ENCODE peak calls at places on chromosomes 7 and 10, in four cellular contexts. G, S, J and U are unnamed samples.

GRCh38 chr7:116426428-116427156 is 72.9 kb upstream of the CAV2 start:
- DNase-seq in G (no peak), S (peak), J (no peak), U (no peak)

GRCh38 chr7:74311305-74311744 is 22.1 kb downstream of the CLIP2 start:
- DNase-seq in G (no peak), S (no peak), J (no peak), U (no peak)

GRCh38 chr10:44921506-44921905 is 10.4 kb downstream of the TMEM72 start:
- DNase-seq in G (no peak), S (no peak), J (no peak), U (no peak)

GRCh38 chr10:43208147-43209063 is 58.5 kb downstream of the RASGEF1A start:
- DNase-seq in G (no peak), S (no peak), J (peak), U (no peak)

GRCh38 chr7:23018747-23019146 is 4.8 kb upstream of the HYCC1 start:
- DNase-seq in G (no peak), S (no peak), J (no peak), U (no peak)

GRCh38 chr7:84107259-84107658 is 87.3 kb downstream of the SEMA3A start:
- DNase-seq in G (no peak), S (no peak), J (no peak), U (no peak)

GRCh38 chr10:62396864-62397263 is 22.7 kb downstream of the ZNF365 start:
- DNase-seq in G (no peak), S (no peak), J (no peak), U (no peak)

GRCh38 chr7:88866265-88866863 is 70.8 kb upstream of the TEX47 start:
- DNase-seq in G (no peak), S (no peak), J (no peak), U (no peak)

GRCh38 chr10:113704637-113705343 is 25.1 kb downstream of the CASP7 start:
- DNase-seq in G (no peak), S (peak), J (no peak), U (no peak)

GRCh38 chr7:43260980-43261878 is 148.8 kb downstream of the HECW1 start:
- DNase-seq in G (peak), S (peak), J (peak), U (peak)

GRCh38 chr7:8295638-8296361 is 33.8 kb upstream of the ICA1 start:
- DNase-seq in G (peak), S (peak), J (no peak), U (peak)

GRCh38 chr7:105979405-105979804 is 16.3 kb downstream of the CDHR3 start:
- DNase-seq in G (no peak), S (no peak), J (no peak), U (no peak)

GRCh38 chr10:110969183-110969582 is 49.8 kb downstream of the SHOC2 start:
- DNase-seq in G (no peak), S (no peak), J (no peak), U (no peak)

GRCh38 chr7:127177156-127177555 is 75.6 kb downstream of the GRM8 start:
- DNase-seq in G (no peak), S (no peak), J (no peak), U (no peak)

GRCh38 chr7:139634087-139634486 is 110.6 kb downstream of the CLEC2L start:
- DNase-seq in G (no peak), S (no peak), J (no peak), U (no peak)

GRCh38 chr10:95474228-95475002 is 86.8 kb downstream of the SORBS1 start:
- DNase-seq in G (no peak), S (peak), J (no peak), U (no peak)

GRCh38 chr7:112012266-112012665 is 193.9 kb downstream of the DOCK4 start:
- DNase-seq in G (no peak), S (no peak), J (no peak), U (no peak)

GRCh38 chr10:6067457-6067856 is 5.3 kb upstream of the IL2RA start:
- DNase-seq in G (no peak), S (no peak), J (no peak), U (no peak)

GRCh38 chr10:6068006-6068405 is 5.8 kb upstream of the IL2RA start:
- DNase-seq in G (no peak), S (no peak), J (no peak), U (no peak)

GRCh38 chr10:6069101-6069931 is 7.1 kb upstream of the IL2RA start:
- DNase-seq in G (no peak), S (no peak), J (no peak), U (no peak)

GRCh38 chr10:6070647-6071046 is 8.5 kb upstream of the IL2RA start:
- DNase-seq in G (no peak), S (peak), J (no peak), U (no peak)

DNA sequence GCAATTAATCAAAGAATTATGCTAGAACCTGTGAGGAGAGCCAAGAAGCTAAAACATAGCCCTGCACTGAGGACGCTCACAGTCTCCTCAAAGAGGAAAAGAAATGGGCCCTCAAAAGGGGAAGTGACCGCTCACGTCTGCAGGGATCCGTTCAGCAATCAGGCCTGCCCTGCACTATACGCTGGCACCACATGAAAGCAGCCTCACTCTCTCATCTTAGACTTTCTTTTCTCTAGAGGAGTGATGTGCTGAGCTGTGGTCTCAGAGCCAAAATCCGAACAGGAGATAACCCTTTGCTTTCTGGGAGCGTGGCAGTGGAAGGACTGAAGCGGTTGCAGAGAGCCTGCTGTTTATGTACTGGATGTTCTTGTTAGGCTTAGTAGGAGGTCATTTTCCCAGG is 6.3 kb upstream of the IL2RA start:
- DNase-seq in G (no peak), S (no peak), J (no peak), U (peak)
- H3K4me3 ChIP-seq in G (no peak), S (no peak), J (no peak), U (no peak)

DNA sequence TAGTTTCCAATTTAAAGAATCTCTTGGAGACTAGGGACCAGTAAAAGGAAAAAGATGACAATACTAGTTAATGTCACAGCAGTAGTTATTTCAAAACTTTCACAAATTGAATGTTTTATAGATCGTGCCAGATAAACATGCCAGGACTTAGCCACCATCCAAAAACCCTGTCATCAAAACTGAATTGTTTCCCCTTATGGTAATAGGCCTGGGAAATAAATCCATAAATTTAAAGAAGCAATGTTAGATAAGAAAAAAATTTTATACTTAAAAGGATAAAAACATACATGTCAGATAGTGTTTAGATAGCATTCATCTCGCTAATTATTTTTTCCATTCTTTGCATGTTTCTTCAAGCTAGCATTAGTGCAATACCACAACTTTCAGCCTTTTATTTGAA is 71.2 kb downstream of the SUGCT start:
- DNase-seq in G (no peak), S (no peak), J (no peak), U (no peak)
- H3K4me3 ChIP-seq in G (no peak), S (no peak), J (no peak), U (no peak)

DNA sequence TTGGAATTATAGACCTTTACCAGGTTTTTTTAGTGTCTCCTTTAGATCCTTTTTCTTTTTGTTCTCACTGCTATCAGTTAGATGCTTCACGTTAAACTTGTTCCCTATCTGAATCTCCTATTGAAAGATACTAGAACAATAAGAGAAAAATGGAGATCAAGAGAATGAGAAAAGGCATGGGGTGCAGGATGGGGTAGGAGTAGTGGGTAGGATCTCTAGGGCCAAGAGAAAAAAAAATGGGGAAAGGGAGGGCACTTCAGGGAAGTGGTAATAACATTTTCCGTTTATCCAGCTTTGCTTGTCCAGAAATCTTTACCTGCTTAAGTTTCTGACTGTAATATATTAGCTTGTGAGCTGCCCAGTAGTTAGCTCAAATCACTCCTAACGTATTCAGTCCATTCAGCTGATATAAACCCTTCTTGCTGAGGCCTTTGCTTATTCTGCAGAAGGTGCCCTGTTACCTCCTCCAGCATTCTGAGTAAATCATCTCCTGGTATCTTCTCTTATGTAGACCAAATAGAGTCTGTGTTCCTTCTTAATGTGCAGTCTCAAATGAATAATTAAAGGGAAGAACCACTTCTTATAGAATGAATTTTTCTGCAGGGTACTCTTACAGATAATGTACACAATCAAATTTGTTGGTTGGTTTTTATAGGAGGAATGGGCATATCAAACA is 69.7 kb downstream of the ZNRF2 start:
- DNase-seq in G (no peak), S (no peak), J (no peak), U (no peak)
- H3K4me3 ChIP-seq in G (no peak), S (no peak), J (no peak), U (no peak)

DNA sequence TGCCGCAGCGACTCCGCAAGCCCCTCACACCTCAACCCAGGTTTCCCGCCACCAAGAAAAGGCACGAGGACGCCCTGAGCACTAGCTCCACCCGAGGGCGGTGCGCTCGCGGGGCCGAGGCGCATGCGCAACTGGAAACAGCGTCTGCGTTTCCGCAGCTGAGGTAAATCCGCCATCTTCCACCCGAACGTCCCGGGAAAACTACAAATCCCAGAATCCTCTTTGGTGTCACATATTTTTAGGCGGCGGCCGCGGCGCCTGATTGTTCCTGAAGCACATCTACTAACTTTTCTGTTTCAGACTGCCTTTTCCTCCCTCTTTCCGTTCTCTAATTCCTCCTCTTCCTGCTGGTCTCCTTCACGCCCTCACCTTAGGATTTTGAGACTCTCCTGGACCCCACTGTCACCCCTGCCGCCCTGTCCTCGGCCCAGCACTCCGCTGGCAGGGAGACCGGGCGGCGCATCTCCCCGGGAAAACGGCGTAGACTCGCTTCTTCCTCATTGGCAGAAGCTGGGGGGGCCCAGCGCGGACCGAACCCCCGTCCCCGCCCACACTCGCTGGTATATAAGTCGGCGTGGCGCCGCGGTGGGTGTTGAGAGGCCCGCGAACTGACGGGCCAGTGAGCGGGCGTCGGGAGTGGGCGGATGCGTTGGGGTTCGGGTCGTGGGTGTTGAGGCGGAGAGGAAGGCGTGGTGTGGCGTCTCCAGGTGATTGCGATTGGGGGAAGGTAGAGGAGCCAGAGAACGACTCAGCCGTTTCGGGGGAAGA is at the start of gene ZCWPW1:
- DNase-seq in G (peak), S (peak), J (peak), U (peak)
- H3K4me3 ChIP-seq in G (peak), S (peak), J (peak), U (peak)

GRCh38 chr10:57472823-57473619 is 794.7 kb downstream of the IPMK start:
- DNase-seq in G (no peak), S (no peak), J (no peak), U (no peak)
- H3K4me3 ChIP-seq in G (no peak), S (no peak), J (no peak), U (no peak)

GRCh38 chr7:134546903-134547737 is 1.8 kb upstream of the AKR1B15 start:
- DNase-seq in G (no peak), S (peak), J (no peak), U (peak)
- H3K4me3 ChIP-seq in G (peak), S (peak), J (peak), U (no peak)

DNA sequence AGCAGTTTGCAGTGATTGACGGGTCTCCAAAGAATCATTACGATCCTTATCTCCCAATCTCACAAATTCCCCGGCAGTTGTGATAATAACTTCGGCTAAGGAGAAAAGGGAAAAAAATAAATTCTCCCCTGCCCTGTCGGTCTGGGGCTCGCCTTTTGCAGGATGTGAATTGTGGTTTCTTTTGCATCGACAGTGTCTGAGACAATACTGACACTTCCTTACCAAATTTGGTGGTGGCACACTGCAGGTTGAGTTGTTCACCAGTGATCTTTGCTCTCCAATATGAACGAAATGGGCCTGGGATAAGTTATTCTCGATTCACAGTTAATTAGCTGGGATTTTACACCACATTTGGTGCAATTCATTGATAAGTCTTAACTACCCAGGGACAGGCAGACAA is 214.9 kb upstream of the GPR26 start:
- DNase-seq in G (no peak), S (no peak), J (no peak), U (peak)
- H3K4me3 ChIP-seq in G (no peak), S (no peak), J (no peak), U (no peak)